ENCODE peak calls at places on chromosomes 2 and 18, in six cellular contexts. X, E, W, V, S and Q are unnamed samples.

GRCh38 chr18:3923750-3924149 is 473.8 kb downstream of the TGIF1 start:
- DNase-seq in X (no peak), E (no peak), W (no peak), V (peak; percentile 30), S (peak; percentile 85), Q (no peak)

GRCh38 chr2:217868911-217869334 is 133.9 kb downstream of the TNS1 start:
- DNase-seq in X (no peak), E (no peak), W (no peak), V (peak; percentile 66), S (peak; percentile 55), Q (no peak)

GRCh38 chr2:181130686-181131085 is 150.3 kb downstream of the UBE2E3 start:
- DNase-seq in X (no peak), E (no peak), W (no peak), V (peak; percentile 65), S (peak; percentile 33), Q (no peak)

GRCh38 chr2:26521054-26521912 is 43.4 kb upstream of the OTOF start:
- DNase-seq in X (no peak), E (no peak), W (no peak), V (peak; percentile 11), S (peak; percentile 48), Q (peak; percentile 50)

GRCh38 chr18:25349131-25349925 is 2.6 kb downstream of the ZNF521 start:
- DNase-seq in X (no peak), E (peak; percentile 64), W (no peak), V (peak; percentile 52), S (peak; percentile 72), Q (no peak)

GRCh38 chr2:65420712-65421431 is 11.5 kb downstream of the SPRED2 start:
- DNase-seq in X (no peak), E (no peak), W (no peak), V (peak; percentile 83), S (peak; percentile 40), Q (peak; percentile 75)

GRCh38 chr2:1632006-1632348 is 112.3 kb downstream of the PXDN start:
- DNase-seq in X (no peak), E (no peak), W (peak; percentile 55), V (peak; percentile 29), S (no peak), Q (no peak)

GRCh38 chr2:217283505-217283904 is 423.6 kb upstream of the TNP1 start:
- DNase-seq in X (no peak), E (no peak), W (no peak), V (no peak), S (no peak), Q (no peak)

GRCh38 chr2:111905990-111906735 is 7.8 kb downstream of the MERTK start:
- DNase-seq in X (no peak), E (no peak), W (no peak), V (no peak), S (no peak), Q (peak; percentile 24)

GRCh38 chr2:66813976-66814375 is 379.1 kb downstream of the MEIS1 start:
- DNase-seq in X (no peak), E (no peak), W (no peak), V (no peak), S (peak; percentile 46), Q (no peak)

GRCh38 chr2:237967463-237967871 is 653 bp downstream of the UBE2F start:
- DNase-seq in X (no peak), E (peak; percentile 42), W (peak; percentile 41), V (no peak), S (peak; percentile 58), Q (no peak)

GRCh38 chr2:38099096-38099997 is 23.4 kb upstream of the CYP1B1 start:
- DNase-seq in X (no peak), E (no peak), W (no peak), V (no peak), S (no peak), Q (no peak)
- H3K4me3 ChIP-seq in X (no peak overlapping the region), E (peak overlapping the region; percentile 29), W (no peak overlapping the region), V (no peak overlapping the region), S (peak overlapping the region; percentile 57), Q (no peak overlapping the region)

GRCh38 chr2:231392431-231393148 is 2.9 kb upstream of the B3GNT7 start:
- DNase-seq in X (no peak), E (no peak), W (no peak), V (no peak), S (no peak), Q (no peak)
- H3K4me3 ChIP-seq in X (no peak overlapping the region), E (no peak overlapping the region), W (no peak overlapping the region), V (no peak overlapping the region), S (no peak overlapping the region), Q (no peak overlapping the region)

DNA sequence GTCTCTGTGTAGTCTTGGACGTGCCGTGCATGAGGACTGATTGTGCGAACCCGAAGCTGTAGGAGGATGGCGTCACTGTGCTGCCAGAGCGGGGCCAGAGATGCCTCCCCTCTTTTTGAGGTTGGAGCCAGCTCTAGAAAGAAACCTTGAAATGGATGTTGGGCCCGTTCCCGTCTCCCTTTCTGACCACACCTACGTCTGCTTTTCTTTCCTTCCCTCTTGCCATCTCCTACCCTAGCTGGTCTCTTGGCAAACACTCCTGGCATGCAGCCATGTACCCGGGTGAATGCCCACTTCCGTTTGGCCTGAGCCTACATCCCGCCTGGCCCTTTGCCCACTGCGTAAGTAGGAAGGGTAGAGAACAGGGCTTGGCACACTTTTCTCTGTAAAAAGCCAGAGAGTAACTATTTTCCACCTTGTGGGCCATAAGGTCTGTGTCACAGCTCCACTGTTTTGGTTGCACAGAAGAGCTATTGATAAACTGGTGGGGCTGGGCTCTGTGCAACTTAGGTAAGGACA is 37.4 kb downstream of the SH3BP4 start:
- DNase-seq in X (no peak), E (peak; percentile 77), W (peak; percentile 96), V (peak; percentile 70), S (no peak), Q (no peak)
- H3K4me3 ChIP-seq in X (no peak overlapping the region), E (no peak overlapping the region), W (no peak overlapping the region), V (no peak overlapping the region), S (no peak overlapping the region), Q (no peak overlapping the region)

GRCh38 chr2:178865999-178866398 is 58.8 kb upstream of the TTN start:
- DNase-seq in X (no peak), E (no peak), W (no peak), V (no peak), S (no peak), Q (no peak)

GRCh38 chr2:178865121-178865520 is 57.9 kb upstream of the TTN start:
- DNase-seq in X (no peak), E (no peak), W (no peak), V (no peak), S (peak; percentile 71), Q (no peak)

GRCh38 chr2:178863130-178863855 is 56.1 kb upstream of the TTN start:
- DNase-seq in X (no peak), E (no peak), W (no peak), V (no peak), S (peak; percentile 11), Q (no peak)

GRCh38 chr2:178863856-178864620 is 56.8 kb upstream of the TTN start:
- DNase-seq in X (no peak), E (peak; percentile 64), W (peak; percentile 19), V (peak; percentile 46), S (peak; percentile 85), Q (no peak)

GRCh38 chr2:178865537-178865936 is 58.3 kb upstream of the TTN start:
- DNase-seq in X (no peak), E (no peak), W (no peak), V (peak; percentile 60), S (peak; percentile 42), Q (no peak)
- H3K4me3 ChIP-seq in X (no peak overlapping the region), E (no peak overlapping the region), W (no peak overlapping the region), V (no peak overlapping the region), S (no peak overlapping the region), Q (no peak overlapping the region)